ENCODE peak calls at places on chromosomes 16 and 17, in seven cellular contexts. A is left lung; L is CD8-positive, alpha-beta T cell; Q is GM23338; N is tibial artery; Z is thyroid gland; G is body of pancreas. F is an unnamed sample. For H3K36me3, the result is how much of the 10 kb centered on the place peaks cover.

GRCh38 chr17:35930211-35931065 is at the start of gene RDM1:
- DNase-seq in A (peak), L (peak), Q (peak), N (peak), Z (peak), G (peak), F (peak)

GRCh38 chr16:72083778-72084404 is 9.5 kb downstream of the TXNL4B start:
- DNase-seq in A (no peak), L (no peak), Q (no peak), N (no peak), Z (no peak), G (no peak), F (no peak)

GRCh38 chr16:55824473-55824872 is 8.4 kb downstream of the CES1 start:
- DNase-seq in A (no peak), L (no peak), Q (no peak), N (no peak), Z (no peak), G (no peak), F (no peak)

GRCh38 chr16:13421726-13422125 is 498.2 kb upstream of the ERCC4 start:
- DNase-seq in A (no peak), L (no peak), Q (peak), N (no peak), Z (no peak), G (no peak), F (no peak)

GRCh38 chr17:77546772-77547201 is 406.0 kb downstream of the SEC14L1 start:
- DNase-seq in A (peak), L (no peak), Q (peak), N (no peak), Z (no peak), G (no peak), F (no peak)

GRCh38 chr17:16988749-16989229 is 16.9 kb upstream of the TNFRSF13B start:
- DNase-seq in A (no peak), L (no peak), Q (no peak), N (no peak), Z (no peak), G (no peak), F (no peak)

GRCh38 chr16:80527297-80527696 is 13.5 kb upstream of the DYNLRB2 start:
- DNase-seq in A (no peak), L (peak), Q (peak), N (no peak), Z (no peak), G (no peak), F (peak)

GRCh38 chr17:68291836-68292688 is 767 bp downstream of the ARSG start:
- DNase-seq in A (peak), L (peak), Q (peak), N (peak), Z (peak), G (peak), F (peak)

GRCh38 chr17:21318439-21318838 is 33.9 kb downstream of the MAP2K3 start:
- DNase-seq in A (peak), L (no peak), Q (peak), N (peak), Z (no peak), G (no peak), F (peak)

GRCh38 chr17:57946798-57947358 is 8.3 kb downstream of the CUEDC1 start:
- DNase-seq in A (no peak), L (peak), Q (no peak), N (peak), Z (peak), G (peak), F (peak)

GRCh38 chr17:32943206-32943605 is 15.3 kb downstream of the TMEM98 start:
- DNase-seq in A (no peak), L (no peak), Q (no peak), N (no peak), Z (peak), G (peak), F (no peak)

GRCh38 chr17:41871789-41872188 is 6.6 kb upstream of the KLHL11 start:
- DNase-seq in A (no peak), L (no peak), Q (no peak), N (no peak), Z (no peak), G (no peak), F (no peak)

GRCh38 chr16:84284168-84284722 is 10.4 kb upstream of the WFDC1 start:
- DNase-seq in A (no peak), L (no peak), Q (peak), N (no peak), Z (peak), G (peak), F (no peak)

GRCh38 chr16:64910351-64910750 is 211.5 kb downstream of the CDH11 start:
- DNase-seq in A (no peak), L (no peak), Q (peak), N (no peak), Z (no peak), G (peak), F (no peak)

GRCh38 chr17:64781013-64781392 is 118.9 kb upstream of the SMURF2 start:
- DNase-seq in A (peak), L (no peak), Q (peak), N (peak), Z (no peak), G (no peak), F (peak)

GRCh38 chr16:19716183-19716582 is 1.8 kb downstream of the KNOP1 start:
- DNase-seq in A (no peak), L (no peak), Q (no peak), N (no peak), Z (no peak), G (no peak), F (no peak)
- H3K36me3 ChIP-seq in A (under half), L (under half), Q (under half), N (under half), Z (under half), G (under half), F (under half)

DNA sequence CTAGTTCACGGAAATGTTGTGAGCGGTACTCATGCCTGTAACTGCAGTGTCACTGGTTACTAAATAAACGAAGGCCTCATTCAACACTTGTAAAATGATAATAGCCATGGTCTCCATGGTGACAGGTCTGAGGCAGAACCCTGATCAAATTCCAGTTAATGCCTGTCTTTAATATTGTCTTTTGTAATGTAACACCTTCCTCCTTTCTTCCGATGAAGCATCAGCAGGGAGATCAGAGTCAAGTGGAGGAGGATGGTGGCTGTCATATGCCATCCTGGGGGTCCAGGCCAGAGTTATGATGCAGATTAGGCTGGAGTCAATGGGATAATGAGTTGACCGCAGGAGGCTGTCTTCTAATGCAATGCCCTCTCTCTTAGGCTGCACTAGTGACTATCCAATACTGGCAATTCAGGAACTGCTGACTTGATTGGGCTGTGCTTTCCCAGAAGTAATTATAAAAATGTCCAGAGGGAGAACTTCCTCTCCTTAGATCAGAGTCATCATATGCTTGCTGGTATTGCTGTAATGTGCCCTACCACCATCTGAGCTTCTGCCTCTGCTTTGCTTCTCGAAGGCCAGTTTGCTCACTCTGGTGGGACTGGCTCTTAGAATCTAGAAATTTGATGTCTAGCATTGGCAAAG is 419.1 kb downstream of the CA10 start:
- DNase-seq in A (no peak), L (no peak), Q (no peak), N (no peak), Z (no peak), G (no peak), F (no peak)
- H3K36me3 ChIP-seq in A (under half), L (under half), Q (under half), N (under half), Z (under half), G (under half), F (under half)

GRCh38 chr17:2419526-2419925 is 18.7 kb upstream of the MNT start:
- DNase-seq in A (no peak), L (no peak), Q (no peak), N (no peak), Z (no peak), G (no peak), F (no peak)

GRCh38 chr17:2423271-2423670 is 22.4 kb upstream of the MNT start:
- DNase-seq in A (no peak), L (no peak), Q (no peak), N (no peak), Z (no peak), G (no peak), F (no peak)

GRCh38 chr17:2420131-2420530 is 19.3 kb upstream of the MNT start:
- DNase-seq in A (no peak), L (no peak), Q (no peak), N (no peak), Z (no peak), G (no peak), F (no peak)

GRCh38 chr17:2418572-2418971 is 17.7 kb upstream of the MNT start:
- DNase-seq in A (no peak), L (no peak), Q (no peak), N (no peak), Z (peak), G (peak), F (no peak)

DNA sequence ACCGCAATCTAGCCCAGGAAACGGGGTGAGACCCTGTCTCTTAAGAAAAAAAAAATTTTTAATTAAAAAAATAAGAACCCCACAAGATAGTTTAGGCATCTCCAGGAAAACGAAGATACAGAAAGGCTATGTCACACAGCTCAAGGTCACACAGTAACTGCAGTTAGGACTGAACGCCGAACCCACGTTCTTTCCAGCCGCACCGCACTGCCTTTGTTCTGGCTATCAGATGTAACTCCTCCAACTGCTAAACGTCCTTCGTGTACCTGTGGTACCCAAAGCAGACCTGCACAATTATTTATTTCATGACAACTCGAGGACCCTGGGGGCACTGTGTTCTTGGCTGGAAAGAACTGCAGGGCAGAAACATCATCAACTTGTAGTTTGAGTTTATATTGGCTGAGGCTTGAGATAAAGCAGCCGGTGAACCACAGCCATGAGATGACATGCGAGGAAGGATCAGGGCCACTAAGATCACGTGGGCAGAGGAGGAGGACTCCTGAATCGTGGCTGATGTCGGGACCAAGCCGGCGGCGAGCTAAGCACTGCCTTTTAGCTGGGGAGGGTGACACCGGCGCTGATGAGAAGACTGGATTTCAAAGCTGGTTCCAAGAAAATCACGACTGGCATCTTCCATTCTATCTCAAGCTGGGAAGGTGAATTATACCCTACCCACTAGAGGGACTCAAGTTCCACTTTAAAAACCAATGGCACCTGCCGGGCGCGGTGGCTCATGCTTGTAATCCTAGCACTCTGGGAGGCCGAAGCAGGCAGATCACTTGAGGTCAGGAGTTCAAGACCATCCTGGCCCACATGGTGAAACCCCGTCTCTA is 20.7 kb upstream of the MNT start:
- DNase-seq in A (no peak), L (no peak), Q (peak), N (no peak), Z (peak), G (peak), F (peak)
- H3K36me3 ChIP-seq in A (under half), L (under half), Q (under half), N (under half), Z (under half), G (under half), F (under half)

DNA sequence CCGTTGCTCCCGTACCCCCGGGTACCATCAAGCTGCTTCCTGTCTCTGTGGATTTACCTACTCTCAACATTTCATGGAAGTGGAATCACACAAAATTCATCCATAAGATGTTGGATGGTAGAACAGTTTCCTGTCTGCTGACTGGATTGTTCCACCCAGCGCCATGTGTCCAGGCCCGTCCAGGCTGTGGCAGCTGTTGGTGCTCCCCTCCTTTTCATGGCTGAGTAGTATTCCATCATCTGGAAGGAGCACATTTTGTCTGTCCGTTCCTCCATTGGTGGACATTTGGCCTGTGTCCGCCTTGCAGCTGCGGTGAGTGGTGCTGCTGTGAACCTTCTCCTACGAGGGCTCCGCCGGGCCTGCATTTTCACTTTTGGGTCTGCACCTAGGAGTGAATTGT is 18.4 kb downstream of the TSC2 start:
- DNase-seq in A (no peak), L (no peak), Q (no peak), N (no peak), Z (no peak), G (no peak), F (no peak)
- H3K36me3 ChIP-seq in A (half or more), L (under half), Q (under half), N (half or more), Z (half or more), G (under half), F (under half)

GRCh38 chr17:27549251-27549919 is 81.6 kb upstream of the LGALS9 start:
- DNase-seq in A (no peak), L (no peak), Q (no peak), N (peak), Z (peak), G (peak), F (no peak)
- H3K36me3 ChIP-seq in A (under half), L (under half), Q (under half), N (under half), Z (under half), G (under half), F (under half)

GRCh38 chr17:37485938-37486570 is 3.6 kb upstream of the DUSP14 start:
- DNase-seq in A (no peak), L (no peak), Q (no peak), N (no peak), Z (no peak), G (no peak), F (no peak)

GRCh38 chr17:37480427-37480826 is 9.3 kb upstream of the DUSP14 start:
- DNase-seq in A (no peak), L (no peak), Q (no peak), N (no peak), Z (no peak), G (no peak), F (no peak)

GRCh38 chr17:37479025-37479424 is 10.7 kb upstream of the DUSP14 start:
- DNase-seq in A (no peak), L (no peak), Q (no peak), N (no peak), Z (no peak), G (no peak), F (no peak)

GRCh38 chr17:37481001-37481665 is 8.6 kb upstream of the DUSP14 start:
- DNase-seq in A (no peak), L (no peak), Q (no peak), N (no peak), Z (peak), G (no peak), F (no peak)

GRCh38 chr17:37483311-37484039 is 6.2 kb upstream of the DUSP14 start:
- DNase-seq in A (no peak), L (no peak), Q (peak), N (no peak), Z (no peak), G (no peak), F (no peak)
- H3K36me3 ChIP-seq in A (under half), L (under half), Q (under half), N (under half), Z (under half), G (under half), F (under half)

DNA sequence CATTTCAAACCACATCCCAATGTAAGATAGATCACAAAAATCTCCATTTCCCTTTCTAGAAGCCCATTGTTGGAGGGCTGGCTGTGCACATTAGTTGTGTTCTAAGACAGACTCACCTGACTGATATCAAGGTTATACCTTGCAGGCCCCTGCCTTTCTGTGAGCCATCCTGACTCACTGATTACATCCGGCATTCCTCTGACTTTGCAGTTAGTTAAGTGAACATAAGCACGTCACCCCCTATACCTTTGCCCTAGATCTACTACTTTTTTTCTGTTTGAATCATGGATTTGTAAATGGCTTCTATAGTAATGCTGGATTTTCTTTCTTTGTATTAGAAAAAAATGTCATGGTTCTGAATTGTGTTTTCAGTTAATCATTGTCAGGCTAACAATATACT is 78.3 kb downstream of the TANGO6 start:
- DNase-seq in A (no peak), L (no peak), Q (no peak), N (no peak), Z (no peak), G (peak), F (no peak)
- H3K36me3 ChIP-seq in A (under half), L (under half), Q (under half), N (under half), Z (under half), G (under half), F (under half)

GRCh38 chr16:81610144-81610842 is 165.7 kb downstream of the CMIP start:
- DNase-seq in A (no peak), L (no peak), Q (no peak), N (peak), Z (no peak), G (peak), F (no peak)
- H3K36me3 ChIP-seq in A (half or more), L (under half), Q (under half), N (under half), Z (under half), G (under half), F (under half)

GRCh38 chr16:31709181-31709580 is 164.4 kb upstream of the ZNF267 start:
- DNase-seq in A (peak), L (no peak), Q (no peak), N (no peak), Z (no peak), G (no peak), F (peak)

GRCh38 chr16:31710134-31710533 is 163.5 kb upstream of the ZNF267 start:
- DNase-seq in A (peak), L (no peak), Q (no peak), N (no peak), Z (peak), G (no peak), F (no peak)

GRCh38 chr16:31706925-31707324 is 166.7 kb upstream of the ZNF267 start:
- DNase-seq in A (peak), L (no peak), Q (no peak), N (no peak), Z (no peak), G (no peak), F (peak)

GRCh38 chr16:31707743-31708335 is 165.8 kb upstream of the ZNF267 start:
- DNase-seq in A (peak), L (no peak), Q (no peak), N (no peak), Z (no peak), G (no peak), F (peak)

GRCh38 chr16:31708348-31708747 is 165.3 kb upstream of the ZNF267 start:
- DNase-seq in A (no peak), L (peak), Q (no peak), N (no peak), Z (no peak), G (no peak), F (no peak)
- H3K36me3 ChIP-seq in A (half or more), L (under half), Q (under half), N (under half), Z (under half), G (under half), F (under half)